ENCODE peak calls at places on chromosomes 11 and 22, in six cellular contexts. Y, H, W, S, D and T are unnamed samples.

GRCh38 chr11:124329787-124330478 is 9.9 kb upstream of the OR8D2 start:
- DNase-seq in Y (no peak), H (no peak), W (no peak), S (no peak), D (no peak), T (no peak)

GRCh38 chr22:48561676-48562075 is 1266.0 kb downstream of the BRD1 start:
- DNase-seq in Y (no peak), H (no peak), W (no peak), S (no peak), D (no peak), T (no peak)

GRCh38 chr11:131819845-131820244 is 449.4 kb downstream of the NTM start:
- DNase-seq in Y (no peak), H (no peak), W (no peak), S (no peak), D (no peak), T (no peak)

GRCh38 chr11:118180300-118180703 is 3.9 kb upstream of the SCN2B start:
- DNase-seq in Y (no peak), H (no peak), W (peak; percentile 26), S (peak; percentile 84), D (peak; percentile 18), T (peak; percentile 50)

GRCh38 chr11:69356703-69357457 is 62.9 kb downstream of the MYEOV start:
- DNase-seq in Y (no peak), H (no peak), W (no peak), S (no peak), D (no peak), T (no peak)

GRCh38 chr11:119863811-119864601 is 135.0 kb upstream of the NECTIN1 start:
- DNase-seq in Y (no peak), H (no peak), W (peak; percentile 85), S (no peak), D (no peak), T (no peak)

GRCh38 chr11:64996710-64997380 is at the start of gene BATF2:
- DNase-seq in Y (peak; percentile 86), H (no peak), W (peak; percentile 90), S (peak; percentile 92), D (peak; percentile 76), T (peak; percentile 71)

GRCh38 chr22:39214383-39215069 is 30.3 kb downstream of the PDGFB start:
- DNase-seq in Y (no peak), H (no peak), W (no peak), S (no peak), D (peak; percentile 21), T (no peak)

GRCh38 chr22:23690713-23691112 is at the start of gene RGL4:
- DNase-seq in Y (no peak), H (no peak), W (no peak), S (no peak), D (no peak), T (no peak)

GRCh38 chr22:38347181-38347943 is 30.1 kb upstream of the CSNK1E start:
- DNase-seq in Y (no peak), H (no peak), W (no peak), S (peak; percentile 55), D (no peak), T (no peak)

GRCh38 chr22:36184433-36185035 is 17.1 kb downstream of the APOL4 start:
- DNase-seq in Y (no peak), H (no peak), W (no peak), S (no peak), D (no peak), T (no peak)

GRCh38 chr11:27618591-27618990 is 81.7 kb downstream of the BDNF start:
- DNase-seq in Y (no peak), H (no peak), W (no peak), S (no peak), D (no peak), T (no peak)

GRCh38 chr11:57288771-57289579 is 35.8 kb downstream of the TNKS1BP1 start:
- DNase-seq in Y (no peak), H (no peak), W (no peak), S (no peak), D (no peak), T (no peak)

GRCh38 chr22:49976439-49977175 is 16.0 kb downstream of the PIM3 start:
- DNase-seq in Y (no peak), H (no peak), W (peak; percentile 8), S (no peak), D (peak; percentile 28), T (no peak)

GRCh38 chr11:14542384-14542783 is 22.2 kb upstream of the PSMA1 start:
- DNase-seq in Y (no peak), H (no peak), W (no peak), S (no peak), D (no peak), T (no peak)

GRCh38 chr22:49032821-49033220 is 794.9 kb downstream of the BRD1 start:
- DNase-seq in Y (no peak), H (no peak), W (no peak), S (no peak), D (no peak), T (no peak)

GRCh38 chr11:110897035-110897434 is 184.8 kb upstream of the ARHGAP20 start:
- DNase-seq in Y (no peak), H (no peak), W (no peak), S (no peak), D (no peak), T (no peak)

GRCh38 chr22:35540600-35541253 is at the start of gene RASD2:
- DNase-seq in Y (peak; percentile 26), H (no peak), W (peak; percentile 58), S (peak; percentile 90), D (peak; percentile 57), T (no peak)

GRCh38 chr11:122869622-122870021 is 12.9 kb upstream of the JHY start:
- DNase-seq in Y (no peak), H (no peak), W (no peak), S (no peak), D (no peak), T (no peak)

GRCh38 chr11:15819679-15820286 is 536.6 kb downstream of the SOX6 start:
- DNase-seq in Y (peak; percentile 63), H (peak; percentile 1), W (peak; percentile 87), S (peak; percentile 77), D (peak; percentile 60), T (peak; percentile 33)

GRCh38 chr11:20308601-20309000 is 54.9 kb upstream of the HTATIP2 start:
- DNase-seq in Y (no peak), H (no peak), W (no peak), S (no peak), D (no peak), T (no peak)

GRCh38 chr11:94283678-94284077 is 20.7 kb upstream of the IZUMO1R start:
- DNase-seq in Y (no peak), H (no peak), W (no peak), S (no peak), D (no peak), T (no peak)

DNA sequence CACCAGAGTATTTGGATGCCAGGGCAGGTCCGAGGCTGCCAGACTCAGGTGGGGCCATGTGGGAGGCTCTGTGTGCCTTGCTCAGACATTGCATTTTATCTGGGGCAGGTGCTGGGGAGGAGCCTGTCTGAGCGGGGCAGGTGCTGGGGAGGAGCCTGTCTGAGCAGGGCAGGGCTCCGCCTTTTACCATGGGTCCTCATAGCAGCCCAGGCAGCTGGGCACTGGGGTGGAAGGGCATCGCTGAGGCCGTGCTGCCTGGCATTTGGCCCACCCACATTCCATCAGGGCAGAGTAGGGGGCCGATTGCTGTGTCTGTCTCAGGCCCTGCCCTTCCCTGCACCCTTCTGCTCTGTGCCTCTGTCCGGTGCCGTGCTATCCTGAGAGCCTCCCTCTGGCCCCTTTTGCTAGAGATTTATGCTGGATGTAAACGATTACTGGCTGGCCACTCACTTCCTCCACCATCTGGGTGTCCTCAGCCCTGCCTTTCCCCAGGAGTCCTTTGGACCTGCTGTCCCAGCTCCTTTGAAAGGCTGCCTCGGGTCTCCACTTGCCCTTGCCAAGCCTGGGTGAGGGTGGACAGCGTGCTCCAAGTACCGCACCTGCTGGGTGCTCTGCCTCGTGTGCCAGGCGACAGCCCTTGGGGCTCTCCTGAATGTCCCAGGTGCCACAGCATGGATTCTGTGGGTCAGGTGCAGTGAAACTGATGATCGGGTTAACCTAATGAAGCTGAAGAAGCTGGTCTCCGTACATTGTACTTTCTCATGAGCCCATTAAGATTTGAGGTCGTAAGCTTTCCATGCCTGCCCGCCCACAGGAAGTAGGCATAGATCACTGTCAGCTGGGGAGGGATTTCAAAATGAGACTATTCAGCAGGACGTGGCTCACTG is 281.6 kb downstream of the TBC1D22A start:
- DNase-seq in Y (no peak), H (no peak), W (peak; percentile 74), S (peak; percentile 61), D (no peak), T (no peak)
- TF ChIP-seq POLR2A in Y (no peak), H (no peak), W (peak; percentile 20), S (no peak), D (no peak), T (no peak)

DNA sequence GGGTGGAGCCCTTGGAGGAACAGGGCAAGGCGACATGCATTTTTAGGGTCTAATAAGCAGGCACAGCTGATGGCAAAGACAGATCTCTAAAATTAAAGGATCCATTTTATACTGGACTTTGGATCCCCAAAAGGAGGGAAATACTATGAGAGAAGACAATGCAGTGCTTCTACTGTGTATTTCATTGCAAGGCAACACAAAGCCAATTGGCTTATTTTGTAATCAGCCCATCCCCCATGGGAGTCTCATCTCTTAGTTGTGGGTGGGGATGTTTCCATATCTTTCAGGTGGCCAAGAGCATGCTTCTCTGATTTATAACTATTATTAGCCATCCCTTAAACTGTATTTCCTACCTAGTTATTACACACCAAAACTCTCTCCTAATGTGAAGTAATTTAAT is 18.5 kb upstream of the EI24 start:
- DNase-seq in Y (no peak), H (no peak), W (no peak), S (no peak), D (no peak), T (no peak)
- H3K9me3 ChIP-seq in Y (no peaks in the 10 kb centered on the region), H (peaks cover 22% of the 10 kb centered on the region), W (peaks cover 18% of the 10 kb centered on the region), S (peaks cover 23% of the 10 kb centered on the region), D (peaks cover 16% of the 10 kb centered on the region), T (peaks cover 25% of the 10 kb centered on the region)

DNA sequence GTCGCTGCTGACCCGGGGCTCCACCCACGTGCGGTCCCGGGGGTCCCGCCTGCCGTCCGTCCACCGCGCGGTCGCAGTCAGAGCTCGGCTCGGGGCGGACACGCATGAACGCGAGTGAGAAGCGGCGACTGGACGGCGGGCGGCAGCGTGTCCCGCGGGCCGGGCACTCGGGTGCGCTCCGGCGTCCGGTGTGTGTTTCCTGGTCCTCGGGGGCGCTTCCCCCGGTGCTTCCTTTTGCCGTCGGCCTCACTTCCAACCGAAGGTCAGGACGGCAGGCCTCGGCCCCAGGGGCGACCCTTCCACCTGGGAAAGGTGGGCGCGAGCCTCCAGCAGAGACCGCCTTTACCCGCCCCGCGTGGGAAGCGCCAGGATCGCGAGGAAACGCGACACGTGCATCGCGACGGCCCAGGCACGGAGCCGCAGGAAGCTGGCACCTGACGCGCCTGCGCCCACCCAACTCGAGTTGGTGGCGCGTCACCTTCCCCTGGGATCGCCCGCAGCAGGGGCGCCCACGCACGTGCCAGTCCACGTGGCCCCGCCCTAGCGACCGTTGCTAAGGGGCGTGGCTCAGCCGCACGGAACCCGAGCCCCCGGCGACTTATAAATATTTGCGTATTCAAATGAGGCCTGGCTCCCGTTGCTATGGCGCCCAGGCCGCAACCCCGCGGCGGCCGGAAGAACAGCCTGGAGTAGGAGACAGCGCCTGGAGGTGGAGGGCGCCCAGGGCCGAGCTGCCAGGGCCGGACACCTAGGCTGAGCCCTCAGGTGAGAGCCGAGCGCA is at the start of gene LRRC56:
- DNase-seq in Y (peak; percentile 92), H (peak; percentile 74), W (peak; percentile 93), S (peak; percentile 84), D (peak; percentile 51), T (peak; percentile 84)
- TF ChIP-seq POLR2A in Y (peak; percentile 48), H (no peak), W (peak; percentile 39), S (no peak), D (no peak), T (no peak)

DNA sequence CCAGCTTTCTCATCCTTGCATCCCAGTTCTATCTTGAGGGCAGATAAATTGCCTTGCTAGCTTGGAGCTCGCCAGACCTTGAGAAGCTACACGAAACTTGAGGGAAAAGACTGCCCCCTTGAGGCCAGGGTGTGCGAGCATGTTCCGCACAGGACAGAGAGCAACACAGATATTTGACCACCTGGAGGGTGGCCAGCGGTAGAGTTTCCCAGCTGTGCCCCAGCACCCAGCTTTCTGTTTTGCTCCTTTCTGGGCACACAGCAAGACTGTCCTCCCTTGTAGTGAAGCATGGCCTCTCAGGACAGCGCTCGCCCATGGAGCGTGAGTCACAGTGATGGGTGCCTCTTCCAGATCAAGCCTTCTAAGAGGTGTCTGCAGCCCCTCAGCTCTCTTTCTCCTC is 23.5 kb downstream of the SPATA19 start:
- DNase-seq in Y (peak; percentile 53), H (no peak), W (peak; percentile 20), S (no peak), D (peak; percentile 47), T (no peak)
- H3K9me3 ChIP-seq in Y (no peaks in the 10 kb centered on the region), H (no peaks in the 10 kb centered on the region), W (no peaks in the 10 kb centered on the region), S (no peaks in the 10 kb centered on the region), D (no peaks in the 10 kb centered on the region), T (no peaks in the 10 kb centered on the region)